ENCODE peak calls at places on chromosomes 13 and 19, in ten cellular contexts. R is stimulated activated CD4-positive, alpha-beta T cell treated with anti-CD3 and anti-CD28 coated beads, Interleukin-1b, Interleukin-23, amount 100 ng/mL, for 1 hour; N is GM19239; E is renal cortical epithelial cell; W is NCI-H1930; V is activated T-cell treated with anti-CD3 and anti-CD28 coated beads, Interleukin-2, amount 50 U/mL, for 1 hour; T is CD4-positive, CD25-positive, alpha-beta regulatory T cell; A is stimulated activated CD8-positive, alpha-beta memory T cell treated with anti-CD3 and anti-CD28 coated beads, Interleukin-15, amount 100 ng/mL, for 24 hours; X is naive thymus-derived CD8-positive, alpha-beta T cell; U is activated CD8-positive, alpha-beta memory T cell treated with anti-CD3 and anti-CD28 coated beads for 4 hours. F is an unnamed sample.

GRCh38 chr19:15276620-15277019 is 44.4 kb upstream of the EPHX3 start:
- DNase-seq in R (no peak), E (no peak), W (no peak), A (no peak), X (no peak), U (no peak), T (no peak), N (no peak), V (no peak), F (no peak)

GRCh38 chr13:107834717-107835116 is 380.6 kb downstream of the LIG4 start:
- DNase-seq in X (no peak), E (peak; percentile 66), U (no peak), V (no peak), A (no peak), N (no peak), W (no peak), T (no peak), R (no peak), F (no peak)

GRCh38 chr13:42832341-42833153 is 51.2 kb downstream of the FAM216B start:
- DNase-seq in R (no peak), E (peak; percentile 78), U (no peak), N (no peak), W (no peak), X (no peak), A (no peak), T (no peak), V (no peak), F (no peak)

GRCh38 chr13:47175172-47175806 is 278.4 kb upstream of the HTR2A start:
- DNase-seq in U (no peak), N (no peak), R (no peak), V (no peak), E (peak; percentile 55), W (no peak), X (no peak), T (no peak), A (no peak), F (no peak)

GRCh38 chr19:31253816-31254551 is 95.3 kb downstream of the TSHZ3 start:
- DNase-seq in R (no peak), E (no peak), V (no peak), U (no peak), N (no peak), A (no peak), T (no peak), X (no peak), W (no peak), F (no peak)

GRCh38 chr13:23793711-23794110 is 95.5 kb downstream of the MIPEP start:
- DNase-seq in W (no peak), T (no peak), N (no peak), U (no peak), A (no peak), E (no peak), R (no peak), V (no peak), X (no peak), F (no peak)

GRCh38 chr19:2982983-2983350 is 5.6 kb downstream of the TLE6 start:
- DNase-seq in X (no peak), N (no peak), W (no peak), T (no peak), U (no peak), A (no peak), E (peak; percentile 27), V (no peak), R (no peak), F (peak; percentile 79)

GRCh38 chr13:80955487-80955886 is 614.6 kb upstream of the SPRY2 start:
- DNase-seq in V (no peak), U (no peak), A (no peak), X (no peak), W (no peak), T (no peak), N (no peak), E (peak; percentile 25), R (no peak), F (no peak)